ENCODE peak calls at places on chromosomes 7 and 10, in six cellular contexts. Q, U, D, L, V and J are unnamed samples.

GRCh38 chr10:119028900-119029612 is 458 bp upstream of the NANOS1 start:
- DNase-seq in Q (peak), D (peak), L (peak), U (peak), V (peak), J (peak)

GRCh38 chr10:68208424-68209042 is 23.4 kb downstream of the ATOH7 start:
- DNase-seq in L (peak), D (peak), Q (peak), U (peak), V (peak), J (peak)

GRCh38 chr7:135929692-135930091 is 47.5 kb downstream of the MTPN start:
- DNase-seq in U (no peak), Q (no peak), D (peak), L (peak), V (peak), J (no peak)

GRCh38 chr7:2037805-2038635 is 194.7 kb downstream of the MAD1L1 start:
- DNase-seq in L (no peak), Q (no peak), U (no peak), D (no peak), V (no peak), J (peak)

GRCh38 chr10:46299267-46299530 is 12.4 kb downstream of the ANTXRL start:
- DNase-seq in V (no peak), D (no peak), U (no peak), L (no peak), Q (no peak), J (no peak)

GRCh38 chr10:72087392-72087968 is 871 bp downstream of the SPOCK2 start:
- DNase-seq in U (no peak), V (peak), D (no peak), Q (no peak), L (no peak), J (no peak)

GRCh38 chr10:50992356-50992866 is 81.9 kb upstream of the PRKG1 start:
- DNase-seq in U (no peak), V (peak), D (no peak), Q (no peak), L (no peak), J (no peak)

GRCh38 chr10:89553064-89553734 is 17.8 kb upstream of the SLC16A12 start:
- DNase-seq in V (no peak), Q (peak), L (no peak), U (no peak), D (peak), J (no peak)

GRCh38 chr10:102616071-102616770 is 28.1 kb upstream of the TRIM8 start:
- DNase-seq in V (no peak), D (no peak), Q (no peak), U (no peak), L (no peak), J (no peak)

GRCh38 chr7:129213828-129214227 is 11.0 kb upstream of the AHCYL2 start:
- DNase-seq in V (peak), D (peak), U (peak), L (peak), Q (peak), J (no peak)

DNA sequence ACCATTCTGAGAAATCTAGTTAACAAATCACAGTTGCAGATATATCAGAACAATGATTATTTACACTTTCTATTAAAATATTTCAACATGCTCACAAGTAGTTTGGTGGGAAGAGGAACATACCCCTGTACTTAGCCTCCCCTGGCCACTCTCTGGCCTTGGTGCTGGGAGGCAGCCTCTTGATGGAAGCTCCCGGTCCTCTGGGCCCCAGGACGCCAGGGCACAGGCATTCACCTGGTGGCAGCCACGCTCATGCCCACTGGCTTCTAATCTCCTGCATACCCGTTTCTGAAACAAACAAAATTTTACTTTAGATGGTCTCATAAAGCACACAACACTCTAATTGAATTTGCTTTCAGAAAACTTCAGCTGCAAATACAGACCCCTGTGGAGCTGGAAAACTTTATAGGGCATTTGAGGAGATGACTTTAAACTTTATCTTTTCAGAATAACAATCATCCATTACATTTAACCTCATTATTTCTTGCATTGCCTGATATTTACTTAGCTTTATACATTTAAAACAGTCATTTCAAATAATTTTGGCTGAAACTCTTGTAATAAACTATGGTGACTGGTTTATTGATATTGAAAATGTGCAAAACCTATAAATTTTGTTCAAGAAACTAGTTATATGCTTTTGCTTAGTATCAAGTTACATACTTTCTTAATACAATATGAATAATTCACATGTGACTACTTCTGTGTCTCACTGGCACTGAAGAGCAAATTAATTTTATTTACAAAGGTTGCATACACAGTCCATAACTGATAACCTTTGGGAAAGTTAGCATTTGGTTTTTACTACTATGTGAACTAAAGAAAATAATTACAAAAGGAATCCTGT is 30.8 kb downstream of the C10orf143 start:
- DNase-seq in V (no peak), U (no peak), Q (no peak), D (no peak), L (no peak), J (no peak)
- TF ChIP-seq RFX5 in V (no peak), U (no peak), Q (no peak), D (no peak), L (no peak), J (no peak)

DNA sequence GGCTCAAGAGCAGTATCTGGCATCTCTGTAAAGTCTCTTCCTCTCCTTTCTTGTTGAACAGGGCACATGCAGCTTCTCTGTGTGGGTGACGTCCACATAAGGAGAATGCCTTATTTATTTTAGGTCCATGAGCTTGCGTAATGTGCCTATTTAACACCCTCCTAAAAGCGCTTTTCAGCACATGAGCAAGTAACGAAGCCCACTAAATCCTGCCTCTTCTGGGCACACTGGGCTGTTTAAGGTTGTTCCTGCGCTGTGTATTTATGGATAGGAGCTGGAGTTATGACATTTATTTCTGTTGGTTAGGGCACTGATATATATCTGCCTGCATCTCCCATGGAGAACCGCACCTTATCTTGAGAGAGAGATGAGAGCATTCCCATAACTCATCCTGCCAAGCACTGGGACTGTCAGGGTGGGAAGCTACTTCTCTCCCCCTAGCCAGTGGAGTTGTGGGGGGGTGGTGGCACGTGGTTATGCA is 76.1 kb downstream of the LRRC4 start:
- DNase-seq in D (no peak), Q (no peak), V (peak), U (no peak), L (no peak), J (no peak)
- TF ChIP-seq EP300 in D (no peak), Q (no peak), V (peak), U (no peak), L (no peak), J (no peak)

DNA sequence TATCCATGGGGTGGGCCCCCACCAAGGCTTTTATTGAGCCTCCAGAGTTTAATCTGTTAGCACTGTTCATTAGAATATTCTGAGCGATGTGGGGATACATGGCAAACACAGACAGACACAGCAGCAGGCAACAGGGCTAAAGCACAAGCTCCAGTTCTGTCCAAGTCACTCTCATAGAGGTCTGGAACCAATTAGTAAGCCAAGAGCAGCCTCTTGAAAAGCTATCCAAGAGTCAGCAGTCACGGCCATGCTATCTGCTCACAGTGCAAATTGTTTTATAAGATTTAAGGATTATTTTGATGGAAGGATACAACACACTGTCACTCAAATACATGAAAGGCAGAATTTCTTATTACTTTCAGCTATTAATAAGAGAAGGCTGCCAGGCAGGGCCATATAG is 86.4 kb upstream of the DGKB start:
- DNase-seq in L (no peak), Q (no peak), V (peak), U (no peak), D (no peak), J (no peak)
- TF ChIP-seq RFX5 in L (no peak), Q (no peak), V (no peak), U (no peak), D (no peak), J (no peak)

GRCh38 chr7:30136743-30137485 is 2.1 kb downstream of the MTURN start:
- DNase-seq in D (no peak), V (no peak), L (no peak), Q (no peak), U (no peak), J (no peak)

GRCh38 chr7:30136339-30136738 is 1.6 kb downstream of the MTURN start:
- DNase-seq in V (no peak), U (no peak), Q (no peak), D (no peak), L (peak), J (no peak)

GRCh38 chr7:30134523-30135270 is at the start of gene MTURN:
- DNase-seq in V (peak), Q (peak), D (peak), U (peak), L (peak), J (peak)

GRCh38 chr7:30135271-30135550 is 425 bp downstream of the MTURN start:
- DNase-seq in D (no peak), U (no peak), Q (no peak), V (peak), L (peak), J (no peak)

GRCh38 chr7:30135551-30136271 is 925 bp downstream of the MTURN start:
- DNase-seq in U (no peak), D (peak), V (peak), L (peak), Q (peak), J (no peak)
- TF ChIP-seq EP300 in U (no peak), D (no peak), V (no peak), L (no peak), Q (no peak), J (no peak)

GRCh38 chr7:77223261-77223660 is 23.6 kb upstream of the FGL2 start:
- DNase-seq in U (no peak), L (no peak), Q (no peak), V (no peak), D (peak), J (no peak)

GRCh38 chr7:77222065-77222464 is 22.4 kb upstream of the FGL2 start:
- DNase-seq in L (no peak), Q (no peak), U (no peak), D (no peak), V (no peak), J (no peak)

GRCh38 chr7:77226357-77226839 is 26.8 kb upstream of the FGL2 start:
- DNase-seq in L (no peak), V (no peak), U (no peak), D (no peak), Q (no peak), J (no peak)

GRCh38 chr7:77217474-77218185 is 18.0 kb upstream of the FGL2 start:
- DNase-seq in U (no peak), V (no peak), L (no peak), D (no peak), Q (no peak), J (no peak)

GRCh38 chr7:77222819-77223218 is 23.2 kb upstream of the FGL2 start:
- DNase-seq in U (no peak), Q (no peak), L (no peak), D (no peak), V (no peak), J (no peak)
- TF ChIP-seq RFX5 in U (no peak), Q (no peak), L (no peak), D (no peak), V (no peak), J (no peak)

DNA sequence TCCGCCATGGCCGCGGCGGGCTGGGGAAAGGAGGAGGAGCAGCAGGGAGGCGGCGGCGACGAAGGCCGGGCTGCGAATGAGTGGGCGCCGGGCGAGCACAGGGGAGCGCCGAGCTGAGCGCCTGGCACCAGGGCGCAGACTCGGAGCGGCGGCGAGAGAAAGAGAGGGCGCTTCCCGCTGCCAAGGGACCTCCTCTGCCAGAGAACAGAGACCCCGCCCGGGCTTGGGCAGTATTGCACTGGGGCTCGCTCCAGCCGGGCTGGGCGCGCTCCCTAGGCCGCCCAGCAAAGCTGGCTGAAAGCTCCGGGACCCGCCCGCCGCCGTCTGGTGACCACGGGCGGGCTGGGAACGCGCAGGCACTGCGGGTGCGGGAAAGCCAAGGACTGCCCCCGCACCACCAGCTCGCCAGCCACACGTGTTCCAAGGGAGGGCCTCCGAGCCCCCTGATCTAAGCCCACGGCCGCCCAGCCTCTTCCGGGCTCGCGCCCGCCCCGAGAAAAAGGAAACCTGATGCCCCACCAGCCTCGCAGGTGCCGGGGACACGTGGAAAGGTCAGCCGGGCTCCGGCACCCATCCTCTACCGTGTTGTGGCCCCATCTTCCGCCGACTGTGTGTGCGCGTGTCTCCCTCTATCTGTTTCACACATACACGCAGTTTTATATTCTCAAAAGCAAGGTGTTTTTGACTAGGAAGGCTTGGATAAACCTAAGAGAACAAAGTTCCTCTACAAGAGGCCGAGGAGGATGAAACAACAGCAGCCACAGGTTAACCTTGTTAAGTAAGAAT is at the start of gene CCDC6:
- DNase-seq in D (peak), Q (peak), L (peak), V (peak), U (peak), J (no peak)
- TF ChIP-seq EP300 in D (peak), Q (no peak), L (peak), V (no peak), U (no peak), J (peak)

GRCh38 chr10:133158437-133158755 is 1.6 kb upstream of the KNDC1 start:
- DNase-seq in D (no peak), L (no peak), U (no peak), V (no peak), Q (no peak), J (no peak)
- TF ChIP-seq RFX5 in D (no peak), L (no peak), U (no peak), V (no peak), Q (no peak), J (no peak)

GRCh38 chr10:125156196-125156595 is 4.2 kb downstream of the CTBP2 start:
- DNase-seq in U (no peak), D (no peak), L (no peak), V (no peak), Q (no peak), J (no peak)
- TF ChIP-seq EP300 in U (no peak), D (no peak), L (no peak), V (no peak), Q (no peak), J (no peak)

GRCh38 chr7:26959290-26959689 is 94.9 kb upstream of the SKAP2 start:
- DNase-seq in Q (no peak), V (no peak), U (no peak), L (no peak), D (no peak), J (no peak)

GRCh38 chr7:26964409-26964808 is 100.0 kb upstream of the SKAP2 start:
- DNase-seq in U (no peak), D (no peak), V (no peak), Q (no peak), L (no peak), J (no peak)

GRCh38 chr7:26954929-26955328 is 90.5 kb upstream of the SKAP2 start:
- DNase-seq in Q (no peak), U (no peak), L (no peak), D (no peak), V (no peak), J (no peak)

GRCh38 chr7:26955516-26955915 is 91.1 kb upstream of the SKAP2 start:
- DNase-seq in L (no peak), D (no peak), V (no peak), Q (no peak), U (no peak), J (no peak)

GRCh38 chr7:26958834-26959233 is 94.4 kb upstream of the SKAP2 start:
- DNase-seq in V (no peak), Q (peak), U (no peak), D (peak), L (no peak), J (no peak)
- TF ChIP-seq RFX5 in V (no peak), Q (no peak), U (no peak), D (no peak), L (no peak), J (no peak)